ENCODE peak calls at places on chromosome 10, in seven cellular contexts. P is mesendoderm, Y is mammary epithelial cell, H is GM23248, F is neural progenitor cell, B is HepG2, V is HCT116. O is an unnamed sample.
A peak's percentile ranks its signal among the peaks of the same experiment; 100 is the strongest.

GRCh38 chr10:79314761-79315601 is 32.3 kb upstream of the PPIF start:
- DNase-seq in B (no peak), Y (no peak), F (no peak), H (peak; percentile 27), P (no peak), V (no peak), O (no peak)

GRCh38 chr10:59708816-59709471 is 706 bp downstream of the SLC16A9 start:
- DNase-seq in B (no peak), Y (peak; percentile 14), F (peak; percentile 61), H (peak; percentile 1), V (no peak), P (peak; percentile 35), O (no peak)

GRCh38 chr10:23094786-23095403 is 484 bp upstream of the MSRB2 start:
- DNase-seq in V (no peak), F (no peak), B (no peak), P (no peak), H (no peak), Y (no peak), O (peak; percentile 3)

GRCh38 chr10:34719336-34719735 is 95.8 kb downstream of the PARD3 start:
- DNase-seq in F (no peak), H (no peak), Y (no peak), P (no peak), V (no peak), B (no peak), O (no peak)

GRCh38 chr10:112634096-112634830 is 187.2 kb downstream of the VTI1A start:
- DNase-seq in F (no peak), B (no peak), Y (peak; percentile 35), H (peak; percentile 51), V (no peak), P (no peak), O (peak; percentile 54)

GRCh38 chr10:91700788-91701444 is 68.0 kb upstream of the PPP1R3C start:
- DNase-seq in P (no peak), F (no peak), V (no peak), H (peak; percentile 90), B (no peak), Y (peak; percentile 68), O (peak; percentile 74)

GRCh38 chr10:115833119-115833518 is 439.9 kb downstream of the GFRA1 start:
- DNase-seq in F (no peak), H (no peak), B (no peak), Y (no peak), V (no peak), P (no peak), O (no peak)

GRCh38 chr10:3106908-3107425 is 39.6 kb downstream of the PFKP start:
- DNase-seq in P (no peak), F (no peak), V (no peak), B (no peak), H (peak; percentile 61), Y (no peak), O (peak; percentile 82)

GRCh38 chr10:49303711-49304110 is 4.7 kb downstream of the C10orf71 start:
- DNase-seq in V (no peak), F (no peak), H (no peak), Y (no peak), B (no peak), P (no peak), O (no peak)

GRCh38 chr10:79445217-79445707 is at the start of gene ZCCHC24:
- DNase-seq in H (no peak), Y (peak; percentile 54), B (no peak), P (peak; percentile 75), V (peak; percentile 22), F (no peak), O (no peak)

GRCh38 chr10:4144802-4145201 is 359.8 kb upstream of the KLF6 start:
- DNase-seq in Y (peak; percentile 46), V (no peak), P (no peak), F (no peak), B (no peak), H (peak; percentile 63), O (no peak)

GRCh38 chr10:119550802-119551201 is 8.3 kb upstream of the RGS10 start:
- DNase-seq in B (no peak), Y (no peak), P (no peak), V (no peak), H (no peak), F (no peak), O (no peak)

GRCh38 chr10:107727762-107728317 is 563.3 kb upstream of the SORCS1 start:
- DNase-seq in V (no peak), Y (peak; percentile 35), H (peak; percentile 48), F (no peak), B (no peak), P (no peak), O (peak; percentile 22)

GRCh38 chr10:15344876-15345285 is 26.2 kb downstream of the FAM171A1 start:
- DNase-seq in V (no peak), Y (peak; percentile 87), H (peak; percentile 22), F (peak; percentile 33), P (no peak), B (peak; percentile 98), O (peak; percentile 93)

GRCh38 chr10:96840841-96841518 is 8.9 kb downstream of the LCOR start:
- DNase-seq in V (peak; percentile 52), B (peak; percentile 73), F (no peak), H (no peak), Y (peak; percentile 87), P (peak; percentile 77), O (peak; percentile 58)

GRCh38 chr10:112435013-112435619 is 11.6 kb downstream of the ZDHHC6 start:
- DNase-seq in P (peak; percentile 24), B (peak; percentile 52), V (peak; percentile 55), F (peak; percentile 8), H (peak; percentile 68), Y (peak; percentile 3), O (peak; percentile 15)

GRCh38 chr10:33115720-33116119 is 157.7 kb upstream of the ITGB1 start:
- DNase-seq in V (no peak), Y (no peak), P (no peak), H (peak; percentile 63), B (no peak), F (no peak), O (peak; percentile 78)

GRCh38 chr10:10017716-10018115 is 1000.0 kb upstream of the CELF2 start:
- DNase-seq in V (no peak), F (no peak), Y (no peak), B (no peak), H (no peak), P (no peak), O (no peak)

GRCh38 chr10:86857097-86857825 is 100.2 kb downstream of the MMRN2 start:
- DNase-seq in Y (no peak), P (peak; percentile 96), B (no peak), F (peak; percentile 36), H (peak; percentile 86), V (no peak), O (peak; percentile 86)

GRCh38 chr10:123890761-123891146 is 853 bp downstream of the CPXM2 start:
- DNase-seq in H (peak; percentile 37), B (no peak), Y (no peak), P (no peak), F (no peak), V (no peak), O (no peak)

GRCh38 chr10:133042061-133042460 is 45.7 kb upstream of the ADGRA1 start:
- DNase-seq in Y (no peak), H (no peak), V (no peak), B (no peak), F (no peak), P (no peak), O (no peak)

GRCh38 chr10:91883549-91884542 is 25.4 kb downstream of the FGFBP3 start:
- DNase-seq in F (peak; percentile 81), Y (no peak), P (peak; percentile 76), V (no peak), B (peak; percentile 8), H (peak; percentile 75), O (peak; percentile 73)

GRCh38 chr10:73743905-73744689 is at the start of gene SEC24C:
- DNase-seq in P (peak; percentile 98), H (peak; percentile 98), V (peak; percentile 93), F (peak; percentile 95), B (peak; percentile 95), Y (peak; percentile 94), O (peak; percentile 88)

GRCh38 chr10:73742454-73742734 is 1.8 kb upstream of the SEC24C start:
- DNase-seq in V (no peak), Y (no peak), F (no peak), H (no peak), P (no peak), B (no peak), O (no peak)

GRCh38 chr10:73746721-73747120 is 2.5 kb downstream of the SEC24C start:
- DNase-seq in Y (no peak), F (no peak), P (no peak), V (no peak), H (no peak), B (no peak), O (no peak)

GRCh38 chr10:73743327-73743904 is 756 bp upstream of the SEC24C start:
- DNase-seq in B (no peak), Y (no peak), F (no peak), V (no peak), P (no peak), H (no peak), O (no peak)

DNA sequence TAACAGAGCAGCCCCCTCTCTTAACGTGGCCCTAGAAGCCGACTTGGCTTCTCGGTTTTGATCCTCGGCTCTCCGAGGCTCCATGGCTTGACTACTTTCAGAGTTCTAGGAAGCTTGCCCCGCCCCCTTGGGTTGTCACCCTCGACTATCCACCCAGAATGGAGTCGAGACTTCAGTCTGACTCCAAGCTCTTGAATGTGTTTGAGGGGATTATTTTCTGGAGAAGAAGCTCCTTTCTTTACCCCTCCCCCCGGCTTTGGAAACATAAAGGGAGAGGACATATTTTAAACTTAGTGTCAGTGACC is 470 bp downstream of the SEC24C start:
- DNase-seq in V (no peak), H (peak; percentile 91), B (peak; percentile 53), Y (peak; percentile 59), F (peak; percentile 85), P (peak; percentile 83), O (peak; percentile 44)
- H3K79me2 ChIP-seq in V (peaks cover 65% of the 10 kb centered on the region), H (peaks cover 80% of the 10 kb centered on the region), B (peaks cover 45% of the 10 kb centered on the region), Y (peaks cover 58% of the 10 kb centered on the region), F (peaks cover 46% of the 10 kb centered on the region), P (peaks cover 5% of the 10 kb centered on the region), O (peaks cover 69% of the 10 kb centered on the region)

DNA sequence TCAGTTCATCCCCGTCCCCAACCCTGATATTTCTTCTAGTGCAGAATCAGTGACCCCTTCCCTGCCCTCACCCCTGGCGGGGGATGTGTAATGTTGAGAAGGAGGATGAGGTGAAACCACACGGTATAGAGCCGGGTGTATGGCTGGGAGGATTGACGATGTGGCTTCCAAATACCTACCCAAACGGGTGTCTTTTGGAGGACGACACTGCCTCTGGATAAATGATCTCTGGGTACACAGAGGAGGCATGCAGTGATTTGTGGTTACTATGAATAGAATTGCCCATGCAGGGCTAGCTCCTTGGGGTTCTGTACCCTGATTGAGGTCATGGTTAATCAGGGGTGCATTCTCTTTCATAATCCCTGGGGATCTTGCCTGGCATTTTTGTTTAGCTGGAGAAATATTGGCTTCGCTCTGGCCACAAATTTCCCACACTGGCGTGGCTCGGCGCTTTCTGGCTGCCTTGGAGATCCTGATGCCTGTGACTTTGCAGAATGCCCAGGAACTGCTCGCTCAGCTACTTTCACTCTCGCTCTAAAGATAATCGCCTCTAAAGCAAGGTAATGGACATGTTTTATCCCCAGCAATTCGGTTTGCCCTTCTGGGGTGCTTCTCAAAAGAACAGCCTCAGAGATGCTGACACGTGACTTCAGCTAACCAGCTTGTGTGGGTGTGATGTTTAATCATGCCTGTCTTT is 89.3 kb downstream of the RBM20 start:
- DNase-seq in F (no peak), H (no peak), P (no peak), B (no peak), V (no peak), Y (peak; percentile 16), O (no peak)
- H3K27ac ChIP-seq in F (no peak overlapping the region), H (no peak overlapping the region), P (no peak overlapping the region), B (no peak overlapping the region), V (no peak overlapping the region), Y (no peak overlapping the region), O (no peak overlapping the region)

GRCh38 chr10:12448340-12448728 is 99.0 kb downstream of the CAMK1D start:
- DNase-seq in B (no peak), H (no peak), P (no peak), V (no peak), F (no peak), Y (no peak), O (no peak)
- H3K79me2 ChIP-seq in B (no peaks in the 10 kb centered on the region), H (no peaks in the 10 kb centered on the region), P (no peaks in the 10 kb centered on the region), V (no peaks in the 10 kb centered on the region), F (no peaks in the 10 kb centered on the region), Y (no peaks in the 10 kb centered on the region), O (peaks cover 44% of the 10 kb centered on the region)

GRCh38 chr10:95761939-95762492 is 6.1 kb downstream of the ENTPD1 start:
- DNase-seq in B (no peak), V (no peak), P (no peak), F (no peak), H (no peak), Y (no peak), O (no peak)
- H3K27ac ChIP-seq in B (no peak overlapping the region), V (no peak overlapping the region), P (no peak overlapping the region), F (no peak overlapping the region), H (no peak overlapping the region), Y (no peak overlapping the region), O (no peak overlapping the region)

O was measured in astrocyte.